ENCODE peak calls at places on chromosomes 4 and X, in four cellular contexts. One of them, this sample, is unnamed.

GRCh38 chr4:96675420-96675819 is 835.5 kb downstream of the PDHA2 start:
- DNase-seq in kidney: no peak
- DNase-seq in astrocyte of the spinal cord: no peak
- DNase-seq in transverse colon: no peak
- DNase-seq in this sample: no peak

GRCh38 chrX:368811-369562 is 17.7 kb downstream of the PPP2R3B start:
- DNase-seq in kidney: peak
- DNase-seq in astrocyte of the spinal cord: peak
- DNase-seq in transverse colon: no peak
- DNase-seq in this sample: peak

GRCh38 chr4:187414716-187415115 is 580.9 kb upstream of the ZFP42 start:
- DNase-seq in kidney: no peak
- DNase-seq in astrocyte of the spinal cord: no peak
- DNase-seq in transverse colon: no peak
- DNase-seq in this sample: peak

GRCh38 chr4:128974203-128974602 is 119.1 kb downstream of the SCLT1 start:
- DNase-seq in kidney: no peak
- DNase-seq in astrocyte of the spinal cord: peak
- DNase-seq in transverse colon: no peak
- DNase-seq in this sample: no peak

GRCh38 chr4:35934370-35934981 is 309.8 kb downstream of the ARAP2 start:
- DNase-seq in kidney: no peak
- DNase-seq in astrocyte of the spinal cord: peak
- DNase-seq in transverse colon: no peak
- DNase-seq in this sample: no peak

GRCh38 chrX:150958177-150958576 is 25.0 kb upstream of the HMGB3 start:
- DNase-seq in kidney: peak
- DNase-seq in astrocyte of the spinal cord: no peak
- DNase-seq in transverse colon: no peak
- DNase-seq in this sample: peak

GRCh38 chr4:70705146-70705855 is 16.5 kb upstream of the RUFY3 start:
- DNase-seq in kidney: peak
- DNase-seq in astrocyte of the spinal cord: peak
- DNase-seq in transverse colon: peak
- DNase-seq in this sample: no peak

GRCh38 chr4:119211856-119212250 is 660 bp upstream of the USP53 start:
- DNase-seq in kidney: no peak
- DNase-seq in astrocyte of the spinal cord: no peak
- DNase-seq in transverse colon: no peak
- DNase-seq in this sample: no peak

GRCh38 chrX:135484636-135485289 is 35.7 kb upstream of the INTS6L start:
- DNase-seq in kidney: no peak
- DNase-seq in astrocyte of the spinal cord: peak
- DNase-seq in transverse colon: no peak
- DNase-seq in this sample: peak

GRCh38 chrX:97563531-97564133 is 679.9 kb downstream of the RPA4 start:
- DNase-seq in kidney: peak
- DNase-seq in astrocyte of the spinal cord: peak
- DNase-seq in transverse colon: peak
- DNase-seq in this sample: peak

GRCh38 chr4:121358473-121358872 is 22.3 kb downstream of the QRFPR start:
- DNase-seq in kidney: no peak
- DNase-seq in astrocyte of the spinal cord: peak
- DNase-seq in transverse colon: no peak
- DNase-seq in this sample: peak

GRCh38 chr4:123661080-123661737 is 264.6 kb downstream of the SPRY1 start:
- DNase-seq in kidney: no peak
- DNase-seq in astrocyte of the spinal cord: peak
- DNase-seq in transverse colon: no peak
- DNase-seq in this sample: no peak

GRCh38 chr4:112516401-112517066 is 554 bp upstream of the NEUROG2 start:
- DNase-seq in kidney: peak
- DNase-seq in astrocyte of the spinal cord: no peak
- DNase-seq in transverse colon: no peak
- DNase-seq in this sample: no peak

GRCh38 chrX:64093761-64094160 is 111.7 kb downstream of the AMER1 start:
- DNase-seq in kidney: no peak
- DNase-seq in astrocyte of the spinal cord: no peak
- DNase-seq in transverse colon: no peak
- DNase-seq in this sample: no peak

GRCh38 chrX:153649178-153649914 is 2.3 kb downstream of the DUSP9 start:
- DNase-seq in kidney: peak
- DNase-seq in astrocyte of the spinal cord: no peak
- DNase-seq in transverse colon: no peak
- DNase-seq in this sample: no peak

GRCh38 chr4:24686866-24687672 is 102.7 kb upstream of the DHX15 start:
- DNase-seq in kidney: no peak
- DNase-seq in astrocyte of the spinal cord: no peak
- DNase-seq in transverse colon: peak
- DNase-seq in this sample: no peak

GRCh38 chr4:40182979-40183378 is 13.9 kb upstream of the RHOH start:
- DNase-seq in kidney: no peak
- DNase-seq in astrocyte of the spinal cord: no peak
- DNase-seq in transverse colon: no peak
- DNase-seq in this sample: no peak

GRCh38 chrX:142001934-142002333 is 98.2 kb downstream of the MAGEC1 start:
- DNase-seq in kidney: no peak
- DNase-seq in astrocyte of the spinal cord: no peak
- DNase-seq in transverse colon: no peak
- DNase-seq in this sample: no peak

GRCh38 chrX:130330706-130331105 is 9.0 kb upstream of the SLC25A14 start:
- DNase-seq in kidney: peak
- DNase-seq in astrocyte of the spinal cord: peak
- DNase-seq in transverse colon: peak
- DNase-seq in this sample: no peak

GRCh38 chr4:184330008-184330400 is 112.3 kb upstream of the ENPP6 start:
- DNase-seq in kidney: peak
- DNase-seq in astrocyte of the spinal cord: peak
- DNase-seq in transverse colon: peak
- DNase-seq in this sample: no peak

GRCh38 chrX:47191331-47191730 is 2.3 kb upstream of the UBA1 start:
- DNase-seq in kidney: peak
- DNase-seq in astrocyte of the spinal cord: no peak
- DNase-seq in transverse colon: peak
- DNase-seq in this sample: no peak

GRCh38 chr4:101790521-101791188 is at the start of gene BANK1:
- DNase-seq in kidney: peak
- DNase-seq in astrocyte of the spinal cord: peak
- DNase-seq in transverse colon: peak
- DNase-seq in this sample: no peak

GRCh38 chr4:118337954-118338353 is 14.8 kb downstream of the PRSS12 start:
- DNase-seq in kidney: no peak
- DNase-seq in astrocyte of the spinal cord: no peak
- DNase-seq in transverse colon: no peak
- DNase-seq in this sample: no peak

GRCh38 chrX:136272325-136272724 is 21.1 kb upstream of the MAP7D3 start:
- DNase-seq in kidney: no peak
- DNase-seq in astrocyte of the spinal cord: no peak
- DNase-seq in transverse colon: no peak
- DNase-seq in this sample: no peak

GRCh38 chr4:151953286-151953685 is 192.5 kb upstream of the GATB start:
- DNase-seq in kidney: no peak
- DNase-seq in astrocyte of the spinal cord: no peak
- DNase-seq in transverse colon: no peak
- DNase-seq in this sample: no peak

GRCh38 chr4:122117743-122118142 is 34.4 kb upstream of the BLTP1 start:
- DNase-seq in kidney: no peak
- DNase-seq in astrocyte of the spinal cord: peak
- DNase-seq in transverse colon: no peak
- DNase-seq in this sample: peak

GRCh38 chrX:107894038-107894437 is 68.4 kb downstream of the MID2 start:
- DNase-seq in kidney: no peak
- DNase-seq in astrocyte of the spinal cord: peak
- DNase-seq in transverse colon: no peak
- DNase-seq in this sample: no peak

GRCh38 chrX:104347860-104348259 is 93.1 kb upstream of the ESX1 start:
- DNase-seq in kidney: no peak
- DNase-seq in astrocyte of the spinal cord: peak
- DNase-seq in transverse colon: no peak
- DNase-seq in this sample: no peak

GRCh38 chr4:119299221-119300071 is 22.5 kb downstream of the FABP2 start:
- DNase-seq in kidney: no peak
- DNase-seq in astrocyte of the spinal cord: peak
- DNase-seq in transverse colon: no peak
- DNase-seq in this sample: no peak

DNA sequence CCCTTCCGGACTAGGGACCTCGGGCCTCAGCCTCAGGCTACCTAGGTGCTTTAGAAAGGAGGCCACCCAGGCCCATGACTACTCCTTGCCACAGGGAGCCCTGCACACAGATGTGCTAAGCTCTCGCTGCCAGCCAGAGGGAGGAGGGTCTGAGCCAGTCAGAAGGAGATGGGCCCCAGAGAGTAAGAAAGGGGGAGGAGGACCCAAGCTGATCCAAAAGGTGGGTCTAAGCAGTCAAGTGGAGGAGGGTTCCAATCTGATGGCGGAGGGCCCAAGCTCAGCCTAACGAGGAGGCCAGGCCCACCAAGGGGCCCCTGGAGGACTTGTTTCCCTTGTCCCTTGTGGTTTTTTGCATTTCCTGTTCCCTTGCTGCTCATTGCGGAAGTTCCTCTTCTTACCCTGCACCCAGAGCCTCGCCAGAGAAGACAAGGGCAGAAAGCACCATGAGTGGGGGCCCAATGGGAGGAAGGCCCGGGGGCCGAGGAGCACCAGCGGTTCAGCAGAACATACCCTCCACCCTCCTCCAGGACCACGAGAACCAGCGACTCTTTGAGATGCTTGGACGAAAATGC is at the start of gene WAS:
- DNase-seq in kidney: no peak
- DNase-seq in astrocyte of the spinal cord: no peak
- DNase-seq in transverse colon: peak
- DNase-seq in this sample: no peak
- H3K4me3 ChIP-seq in kidney: no peak
- H3K4me3 ChIP-seq in astrocyte of the spinal cord: no peak
- H3K4me3 ChIP-seq in transverse colon: peak
- H3K4me3 ChIP-seq in this sample: no peak

GRCh38 chr4:140253556-140254027 is 99.6 kb upstream of the MAML3 start:
- DNase-seq in kidney: no peak
- DNase-seq in astrocyte of the spinal cord: no peak
- DNase-seq in transverse colon: no peak
- DNase-seq in this sample: no peak
- H3K4me3 ChIP-seq in kidney: no peak
- H3K4me3 ChIP-seq in astrocyte of the spinal cord: no peak
- H3K4me3 ChIP-seq in transverse colon: peak
- H3K4me3 ChIP-seq in this sample: no peak

DNA sequence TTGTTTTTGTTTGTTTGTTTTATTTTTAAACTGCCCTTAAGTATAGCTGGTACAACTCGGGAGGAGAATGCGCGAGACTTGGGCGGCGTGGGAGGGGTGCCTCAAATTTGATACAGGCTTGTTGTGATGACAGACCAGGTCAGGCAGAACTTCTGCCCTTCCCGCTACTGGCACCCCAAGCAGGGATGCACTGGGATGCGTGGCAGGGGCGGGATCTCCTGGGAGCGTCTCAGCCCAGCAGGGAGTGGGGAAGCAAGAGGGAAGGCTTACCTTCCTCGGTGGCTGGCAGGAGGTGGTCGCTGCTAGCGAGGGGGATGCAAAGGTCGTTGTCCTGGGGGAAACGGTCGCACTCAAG is 842 bp downstream of the SFRP2 start:
- DNase-seq in kidney: no peak
- DNase-seq in astrocyte of the spinal cord: no peak
- DNase-seq in transverse colon: no peak
- DNase-seq in this sample: no peak
- H3K4me3 ChIP-seq in kidney: no peak
- H3K4me3 ChIP-seq in astrocyte of the spinal cord: no peak
- H3K4me3 ChIP-seq in transverse colon: peak
- H3K4me3 ChIP-seq in this sample: peak

DNA sequence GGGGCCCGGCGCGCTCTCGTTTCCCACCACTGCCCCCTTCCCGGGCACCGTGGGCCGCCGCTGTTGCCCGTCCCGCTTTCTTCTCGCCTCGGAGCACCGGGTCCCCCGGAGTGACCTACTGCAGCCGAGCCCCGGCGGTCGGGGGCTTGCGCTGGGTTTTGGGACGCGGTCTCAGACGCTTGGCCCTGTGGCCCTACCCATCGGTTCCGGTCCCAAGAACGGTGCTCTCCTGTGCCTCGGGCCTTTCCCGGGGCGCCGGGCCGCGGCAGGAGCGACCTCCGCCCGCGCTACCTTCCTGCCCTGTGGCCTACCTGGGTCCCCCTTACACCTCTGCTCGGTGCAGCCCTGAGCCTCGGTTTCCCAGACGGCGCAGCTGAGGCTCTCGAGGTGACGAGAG is 21.6 kb upstream of the HMX1 start:
- DNase-seq in kidney: no peak
- DNase-seq in astrocyte of the spinal cord: no peak
- DNase-seq in transverse colon: no peak
- DNase-seq in this sample: no peak
- H3K4me3 ChIP-seq in kidney: no peak
- H3K4me3 ChIP-seq in astrocyte of the spinal cord: no peak
- H3K4me3 ChIP-seq in transverse colon: no peak
- H3K4me3 ChIP-seq in this sample: no peak

GRCh38 chr4:44978035-44978434 is 251.7 kb upstream of the GNPDA2 start:
- DNase-seq in kidney: no peak
- DNase-seq in astrocyte of the spinal cord: no peak
- DNase-seq in transverse colon: no peak
- DNase-seq in this sample: no peak
- H3K4me3 ChIP-seq in kidney: no peak
- H3K4me3 ChIP-seq in astrocyte of the spinal cord: no peak
- H3K4me3 ChIP-seq in transverse colon: no peak
- H3K4me3 ChIP-seq in this sample: no peak

GRCh38 chr4:147479817-147480216 is 1.1 kb upstream of the EDNRA start:
- DNase-seq in kidney: no peak
- DNase-seq in astrocyte of the spinal cord: peak
- DNase-seq in transverse colon: no peak
- DNase-seq in this sample: peak

GRCh38 chr4:147479376-147479775 is 1.5 kb upstream of the EDNRA start:
- DNase-seq in kidney: no peak
- DNase-seq in astrocyte of the spinal cord: no peak
- DNase-seq in transverse colon: no peak
- DNase-seq in this sample: no peak

GRCh38 chr4:147481577-147482109 is 746 bp downstream of the EDNRA start:
- DNase-seq in kidney: no peak
- DNase-seq in astrocyte of the spinal cord: peak
- DNase-seq in transverse colon: no peak
- DNase-seq in this sample: no peak

GRCh38 chr4:147480891-147481576 is at the start of gene EDNRA:
- DNase-seq in kidney: peak
- DNase-seq in astrocyte of the spinal cord: peak
- DNase-seq in transverse colon: no peak
- DNase-seq in this sample: no peak

DNA sequence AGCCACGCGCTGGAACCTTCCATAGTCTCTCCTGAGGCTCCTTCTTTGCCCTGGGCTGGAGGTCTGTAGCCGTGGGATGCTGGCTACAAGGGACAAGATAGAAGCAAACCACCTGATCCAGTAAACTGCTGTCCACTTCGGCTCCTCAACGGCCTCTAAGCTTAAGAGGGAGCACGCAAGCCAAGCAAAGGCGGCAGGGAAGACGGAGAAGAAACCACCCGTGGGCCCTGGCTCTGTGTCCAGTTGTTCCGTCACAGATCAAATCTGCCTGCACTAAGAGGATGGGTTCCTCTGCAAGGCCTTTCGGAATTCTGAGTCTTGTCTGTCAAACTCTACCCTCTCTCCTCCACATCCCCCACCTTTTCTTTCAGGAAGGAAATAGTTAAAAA is 401 bp upstream of the EDNRA start:
- DNase-seq in kidney: no peak
- DNase-seq in astrocyte of the spinal cord: no peak
- DNase-seq in transverse colon: no peak
- DNase-seq in this sample: no peak
- H3K4me3 ChIP-seq in kidney: no peak
- H3K4me3 ChIP-seq in astrocyte of the spinal cord: peak
- H3K4me3 ChIP-seq in transverse colon: peak
- H3K4me3 ChIP-seq in this sample: peak